ENCODE peak calls at places on chromosome 14, in five cellular contexts. D is B cell, X is dorsolateral prefrontal cortex, B is GM13976, W is Panc1. F is an unnamed sample.

GRCh38 chr14:104786091-104786586 is 9.4 kb downstream of the AKT1 start:
- DNase-seq in D (no peak), X (no peak), B (no peak), W (no peak), F (no peak)

GRCh38 chr14:22268875-22269274 is 320.1 kb downstream of the DAD1 start:
- DNase-seq in D (no peak), X (no peak), B (no peak), W (no peak), F (no peak)

GRCh38 chr14:104546021-104546491 is 33.5 kb upstream of the C14orf180 start:
- DNase-seq in D (no peak), X (no peak), B (no peak), W (no peak), F (no peak)

GRCh38 chr14:20347747-20348146 is 4.3 kb downstream of the PARP2 start:
- DNase-seq in D (no peak), X (no peak), B (no peak), W (no peak), F (no peak)

GRCh38 chr14:88791629-88792571 is 853 bp downstream of the EML5 start:
- DNase-seq in D (no peak), X (peak; percentile 45), B (peak; percentile 13), W (no peak), F (no peak)

GRCh38 chr14:75022655-75023054 is 19.9 kb downstream of the EIF2B2 start:
- DNase-seq in D (peak; percentile 15), X (no peak), B (no peak), W (no peak), F (no peak)

GRCh38 chr14:73026243-73026844 is 562 bp downstream of the ZFYVE1 start:
- DNase-seq in D (no peak), X (peak; percentile 8), B (no peak), W (no peak), F (no peak)

GRCh38 chr14:92447416-92448197 is 66.0 kb upstream of the RIN3 start:
- DNase-seq in D (no peak), X (no peak), B (no peak), W (no peak), F (no peak)

GRCh38 chr14:67166450-67166853 is 22.8 kb upstream of the GARIN2 start:
- DNase-seq in D (peak; percentile 40), X (no peak), B (peak; percentile 34), W (peak; percentile 25), F (no peak)

GRCh38 chr14:24659916-24660570 is 26.1 kb upstream of the GZMB start:
- DNase-seq in D (no peak), X (no peak), B (no peak), W (no peak), F (no peak)

GRCh38 chr14:101717663-101718490 is 43.6 kb upstream of the PPP2R5C start:
- DNase-seq in D (no peak), X (no peak), B (peak; percentile 6), W (no peak), F (no peak)

GRCh38 chr14:48193893-48194292 is 518.5 kb upstream of the MDGA2 start:
- DNase-seq in D (no peak), X (no peak), B (no peak), W (no peak), F (no peak)

GRCh38 chr14:93759781-93760307 is 28.4 kb downstream of the PRIMA1 start:
- DNase-seq in D (no peak), X (peak; percentile 66), B (no peak), W (no peak), F (no peak)

GRCh38 chr14:95098984-95099599 is 58.2 kb downstream of the DICER1 start:
- DNase-seq in D (peak; percentile 23), X (peak; percentile 27), B (no peak), W (peak; percentile 22), F (peak; percentile 27)
- TF ChIP-seq CTCF in D (peak; percentile 43), X (peak; percentile 63), B (peak; percentile 19), W (peak; percentile 78), F (peak; percentile 77)

GRCh38 chr14:100653409-100653808 is 66.2 kb upstream of the BEGAIN start:
- DNase-seq in D (peak; percentile 33), X (no peak), B (no peak), W (no peak), F (no peak)
- TF ChIP-seq CTCF in D (peak; percentile 20), X (peak; percentile 34), B (peak; percentile 30), W (peak; percentile 75), F (peak; percentile 54)

GRCh38 chr14:68283378-68284123 is 464.0 kb downstream of the RAD51B start:
- DNase-seq in D (peak; percentile 79), X (no peak), B (no peak), W (no peak), F (no peak)
- TF ChIP-seq CTCF in D (no peak), X (no peak), B (no peak), W (no peak), F (no peak)

GRCh38 chr14:52473557-52473956 is 78.7 kb downstream of the TXNDC16 start:
- DNase-seq in D (peak; percentile 39), X (no peak), B (peak; percentile 33), W (no peak), F (no peak)
- TF ChIP-seq CTCF in D (peak; percentile 50), X (peak; percentile 29), B (no peak), W (peak; percentile 30), F (peak; percentile 29)

DNA sequence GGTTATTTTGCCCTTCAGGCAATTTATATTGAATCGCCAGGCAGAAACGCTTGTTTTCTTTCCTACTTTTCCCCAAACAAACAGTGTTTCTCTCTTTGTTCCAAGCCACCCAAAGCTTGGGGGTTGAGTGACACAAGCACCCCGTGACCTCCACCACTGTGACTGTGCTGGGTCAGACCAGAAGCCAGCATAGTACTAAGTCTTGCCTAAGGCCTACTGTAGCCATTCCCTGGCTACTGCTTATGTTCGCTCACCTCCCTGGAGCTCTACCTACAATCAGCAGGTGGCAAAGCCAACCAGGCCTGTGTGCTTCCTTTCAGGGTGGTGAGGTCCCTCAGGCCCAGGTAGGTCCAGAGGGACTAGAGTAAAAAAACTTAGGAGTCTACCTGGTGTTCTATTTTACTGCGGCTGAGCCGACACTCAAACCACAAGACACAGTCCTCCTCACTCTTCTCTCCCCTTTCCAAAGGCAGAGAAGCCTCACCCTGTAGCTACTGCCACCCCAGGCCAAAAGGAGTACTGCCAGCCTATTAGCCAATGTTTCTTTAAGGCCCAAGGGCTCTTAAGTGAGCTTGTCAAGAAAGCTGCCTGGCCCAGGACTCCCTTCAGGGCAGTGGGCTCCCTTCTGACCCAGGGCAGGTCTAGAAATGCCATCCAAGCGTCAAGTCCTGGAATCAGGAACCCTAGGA is 411.8 kb upstream of the MIS18BP1 start:
- DNase-seq in D (no peak), X (no peak), B (no peak), W (no peak), F (no peak)
- TF ChIP-seq CTCF in D (no peak), X (no peak), B (no peak), W (no peak), F (peak; percentile 31)

GRCh38 chr14:87111141-87111540 is 881.8 kb downstream of the GALC start:
- DNase-seq in D (no peak), X (no peak), B (no peak), W (no peak), F (no peak)

GRCh38 chr14:87115234-87115633 is 877.7 kb downstream of the GALC start:
- DNase-seq in D (no peak), X (no peak), B (no peak), W (no peak), F (no peak)

GRCh38 chr14:87111741-87112140 is 881.2 kb downstream of the GALC start:
- DNase-seq in D (no peak), X (no peak), B (no peak), W (no peak), F (no peak)

GRCh38 chr14:87109271-87109670 is 883.7 kb downstream of the GALC start:
- DNase-seq in D (no peak), X (no peak), B (no peak), W (no peak), F (no peak)

GRCh38 chr14:87113286-87113685 is 879.7 kb downstream of the GALC start:
- DNase-seq in D (no peak), X (no peak), B (no peak), W (no peak), F (no peak)
- TF ChIP-seq CTCF in D (no peak), X (no peak), B (no peak), W (no peak), F (no peak)

GRCh38 chr14:55843718-55844403 is 263.9 kb downstream of the KTN1 start:
- DNase-seq in D (no peak), X (no peak), B (no peak), W (no peak), F (no peak)
- TF ChIP-seq CTCF in D (peak; percentile 24), X (peak; percentile 26), B (no peak), W (peak; percentile 28), F (no peak)

DNA sequence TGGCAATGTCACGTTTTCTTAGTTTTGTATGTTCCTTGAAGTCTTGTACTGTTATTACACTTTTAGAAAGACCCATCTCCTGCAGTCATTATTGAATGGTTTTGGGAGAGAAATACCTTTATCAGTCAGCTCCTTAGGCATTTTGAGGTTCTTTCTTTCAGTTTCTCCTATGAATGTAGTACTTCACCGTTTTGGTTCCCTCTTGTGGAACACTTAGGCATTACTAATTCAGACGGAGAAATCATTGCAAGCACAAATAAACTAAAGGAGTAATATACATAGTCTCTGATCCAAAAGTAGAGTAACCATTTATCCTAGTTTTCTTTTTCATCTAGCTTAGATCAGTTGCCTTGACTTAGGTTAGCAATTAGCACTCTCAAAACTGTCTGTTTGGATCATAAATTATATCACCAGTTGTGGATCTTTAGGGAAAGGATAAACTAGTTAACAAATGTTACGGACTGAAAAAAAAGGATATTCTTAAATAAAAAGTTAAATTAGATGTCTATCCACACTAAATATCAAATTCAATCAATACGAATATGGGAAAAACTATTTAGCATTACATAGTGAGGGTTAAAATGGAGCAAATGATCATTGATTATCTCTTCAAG is 1538.3 kb upstream of the SEL1L start:
- DNase-seq in D (no peak), X (no peak), B (peak; percentile 17), W (no peak), F (no peak)
- TF ChIP-seq CTCF in D (no peak), X (no peak), B (peak; percentile 21), W (peak; percentile 31), F (peak; percentile 70)